ENCODE peak calls at places on chromosomes 16 and 17, in nine cellular contexts. H is WERI-Rb-1; V is fibroblast of lung; O is colonic mucosa; G is PC-9; U is cardiac muscle cell; E is ascending aorta; Q is AG04449; R is CD8-positive, alpha-beta T cell. I is an unnamed sample.

GRCh38 chr17:40520991-40521453 is 19.6 kb upstream of the TNS4 start:
- DNase-seq in H (no peak), V (no peak), O (no peak), G (no peak), U (no peak), E (no peak), Q (no peak), R (no peak), I (no peak)

GRCh38 chr16:21277927-21278706 is at the start of gene CRYM:
- DNase-seq in H (peak), V (peak), O (peak), G (peak), U (peak), E (no peak), Q (no peak), R (no peak), I (peak)

GRCh38 chr17:48037036-48037881 is at the start of gene COPZ2:
- DNase-seq in H (no peak), V (peak), O (peak), G (no peak), U (peak), E (peak), Q (no peak), R (peak), I (peak)

GRCh38 chr17:81865733-81866439 is 5.3 kb downstream of the ARHGDIA start:
- DNase-seq in H (no peak), V (no peak), O (peak), G (peak), U (no peak), E (no peak), Q (no peak), R (no peak), I (peak)

GRCh38 chr16:75238853-75239371 is 12.5 kb downstream of the BCAR1 start:
- DNase-seq in H (no peak), V (peak), O (no peak), G (no peak), U (no peak), E (peak), Q (no peak), R (no peak), I (no peak)

GRCh38 chr17:49266233-49266632 is 35.6 kb upstream of the PHOSPHO1 start:
- DNase-seq in H (no peak), V (no peak), O (no peak), G (no peak), U (no peak), E (no peak), Q (no peak), R (no peak), I (peak)

GRCh38 chr16:2838928-2839327 is 8.8 kb downstream of the ZG16B start:
- DNase-seq in H (peak), V (peak), O (peak), G (no peak), U (peak), E (no peak), Q (peak), R (peak), I (peak)

GRCh38 chr17:27980035-27980434 is 62.4 kb upstream of the NLK start:
- DNase-seq in H (no peak), V (no peak), O (no peak), G (peak), U (no peak), E (no peak), Q (no peak), R (no peak), I (peak)

GRCh38 chr16:9256196-9256595 is 164.8 kb downstream of the HAPSTR1 start:
- DNase-seq in H (peak), V (no peak), O (peak), G (peak), U (peak), E (no peak), Q (no peak), R (no peak), I (no peak)

GRCh38 chr16:81661082-81661481 is 118.0 kb upstream of the PLCG2 start:
- DNase-seq in H (no peak), V (no peak), O (no peak), G (no peak), U (no peak), E (no peak), Q (no peak), R (no peak), I (peak)

GRCh38 chr16:81973737-81974136 is 37.5 kb downstream of the SDR42E1 start:
- DNase-seq in H (no peak), V (no peak), O (no peak), G (no peak), U (no peak), E (no peak), Q (no peak), R (no peak), I (no peak)

GRCh38 chr17:9424071-9424640 is 151.5 kb downstream of the STX8 start:
- DNase-seq in H (no peak), V (no peak), O (no peak), G (no peak), U (no peak), E (no peak), Q (no peak), R (no peak), I (no peak)

GRCh38 chr17:38395090-38395489 is 33.2 kb upstream of the ARHGAP23 start:
- DNase-seq in H (no peak), V (no peak), O (no peak), G (no peak), U (no peak), E (no peak), Q (no peak), R (no peak), I (no peak)

GRCh38 chr16:23365602-23366240 is 63.6 kb downstream of the SCNN1B start:
- DNase-seq in H (no peak), V (no peak), O (no peak), G (peak), U (no peak), E (no peak), Q (no peak), R (no peak), I (no peak)

GRCh38 chr16:35255186-35255803 is 1795.9 kb downstream of the TP53TG3F start:
- DNase-seq in H (no peak), V (no peak), O (no peak), G (no peak), U (no peak), E (no peak), Q (no peak), R (no peak), I (no peak)

GRCh38 chr16:11472851-11473250 is 113.9 kb downstream of the LITAF start:
- DNase-seq in H (no peak), V (no peak), O (no peak), G (no peak), U (no peak), E (no peak), Q (no peak), R (no peak), I (no peak)

GRCh38 chr16:10949424-10949970 is 5.1 kb downstream of the CLEC16A start:
- DNase-seq in H (no peak), V (no peak), O (no peak), G (peak), U (no peak), E (no peak), Q (no peak), R (peak), I (peak)

GRCh38 chr16:88665148-88665547 is 2.3 kb upstream of the MVD start:
- DNase-seq in H (no peak), V (no peak), O (no peak), G (no peak), U (no peak), E (no peak), Q (no peak), R (no peak), I (no peak)

GRCh38 chr17:2062571-2063183 is 7.8 kb downstream of the HIC1 start:
- DNase-seq in H (no peak), V (peak), O (no peak), G (no peak), U (peak), E (no peak), Q (no peak), R (no peak), I (no peak)

GRCh38 chr16:3454093-3454492 is 10.6 kb downstream of the NAA60 start:
- DNase-seq in H (no peak), V (no peak), O (no peak), G (no peak), U (no peak), E (no peak), Q (no peak), R (no peak), I (peak)

GRCh38 chr16:24537474-24538337 is 1.7 kb upstream of the RBBP6 start:
- DNase-seq in H (no peak), V (no peak), O (no peak), G (no peak), U (no peak), E (no peak), Q (no peak), R (no peak), I (no peak)

GRCh38 chr16:81513204-81514040 is 68.8 kb downstream of the CMIP start:
- DNase-seq in H (no peak), V (peak), O (peak), G (peak), U (peak), E (no peak), Q (no peak), R (no peak), I (no peak)

GRCh38 chr17:336110-337021 is 16.2 kb downstream of the RPH3AL start:
- DNase-seq in H (peak), V (no peak), O (peak), G (no peak), U (peak), E (no peak), Q (no peak), R (peak), I (no peak)

GRCh38 chr16:10552998-10553491 is 27.4 kb downstream of the EMP2 start:
- DNase-seq in H (no peak), V (no peak), O (peak), G (peak), U (peak), E (peak), Q (no peak), R (peak), I (no peak)

GRCh38 chr17:47999612-48000011 is 28.7 kb downstream of the CDK5RAP3 start:
- DNase-seq in H (peak), V (no peak), O (no peak), G (no peak), U (no peak), E (no peak), Q (no peak), R (no peak), I (peak)

GRCh38 chr16:57081744-57082143 is 10.6 kb upstream of the CPNE2 start:
- DNase-seq in H (no peak), V (no peak), O (no peak), G (no peak), U (no peak), E (no peak), Q (no peak), R (no peak), I (no peak)

GRCh38 chr17:77375526-77375916 is 234.8 kb downstream of the SEC14L1 start:
- DNase-seq in H (no peak), V (no peak), O (no peak), G (no peak), U (no peak), E (no peak), Q (no peak), R (no peak), I (no peak)

GRCh38 chr16:11174141-11174540 is 81.9 kb downstream of the SOCS1 start:
- DNase-seq in H (no peak), V (no peak), O (no peak), G (no peak), U (no peak), E (no peak), Q (no peak), R (no peak), I (no peak)

GRCh38 chr17:63537001-63537400 is 13.3 kb upstream of the DCAF7 start:
- DNase-seq in H (peak), V (no peak), O (no peak), G (no peak), U (no peak), E (no peak), Q (no peak), R (no peak), I (peak)

GRCh38 chr16:79601092-79601977 is 798 bp upstream of the MAF start:
- DNase-seq in H (no peak), V (peak), O (peak), G (no peak), U (peak), E (no peak), Q (no peak), R (peak), I (peak)

GRCh38 chr17:43774304-43775250 is 4.2 kb downstream of the DUSP3 start:
- DNase-seq in H (no peak), V (no peak), O (no peak), G (no peak), U (no peak), E (no peak), Q (no peak), R (no peak), I (no peak)

GRCh38 chr17:50531428-50532025 is 1.0 kb upstream of the EPN3 start:
- DNase-seq in H (no peak), V (no peak), O (no peak), G (no peak), U (no peak), E (no peak), Q (no peak), R (no peak), I (no peak)

GRCh38 chr17:9484789-9485188 is 90.8 kb downstream of the STX8 start:
- DNase-seq in H (no peak), V (peak), O (no peak), G (no peak), U (no peak), E (no peak), Q (peak), R (no peak), I (peak)

GRCh38 chr17:81687770-81688541 is 4.1 kb downstream of the HGS start:
- DNase-seq in H (no peak), V (no peak), O (no peak), G (no peak), U (no peak), E (no peak), Q (no peak), R (peak), I (no peak)

GRCh38 chr16:84014570-84015327 is 27.8 kb downstream of the SLC38A8 start:
- DNase-seq in H (no peak), V (no peak), O (peak), G (no peak), U (no peak), E (no peak), Q (no peak), R (no peak), I (no peak)

GRCh38 chr16:67561824-67562525 is 351 bp upstream of the CTCF start:
- DNase-seq in H (peak), V (peak), O (peak), G (peak), U (peak), E (peak), Q (no peak), R (peak), I (peak)

DNA sequence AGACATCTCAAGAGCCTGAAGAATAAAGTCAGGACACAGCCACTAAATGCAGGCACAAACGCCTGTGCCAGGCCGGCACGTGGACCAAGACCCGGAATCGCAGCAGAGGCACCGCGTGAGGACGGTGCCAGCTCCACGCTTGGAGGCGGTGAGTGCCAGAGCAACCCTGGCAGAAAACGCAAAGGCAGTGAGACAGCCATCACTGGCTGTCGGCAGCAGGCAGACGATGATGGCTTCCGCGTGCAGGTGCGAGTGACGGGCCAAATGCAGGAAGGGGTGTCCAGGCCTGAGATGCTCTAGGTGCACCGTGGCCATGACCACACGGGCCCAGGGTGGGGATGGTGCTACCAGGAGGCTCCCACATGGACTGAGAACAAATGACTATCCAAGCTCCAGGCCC is 78.8 kb downstream of the LMF1 start:
- DNase-seq in H (no peak), V (no peak), O (no peak), G (no peak), U (no peak), E (no peak), Q (no peak), R (no peak), I (no peak)
- H3K4me3 ChIP-seq in H (no peak), V (no peak), O (no peak), G (no peak), U (no peak), E (no peak), Q (no peak), R (no peak), I (no peak)

GRCh38 chr17:57247261-57247660 is 9.1 kb upstream of the MSI2 start:
- DNase-seq in H (no peak), V (no peak), O (no peak), G (no peak), U (no peak), E (no peak), Q (no peak), R (no peak), I (no peak)
- TF ChIP-seq CTCF in H (no peak), V (no peak), O (no peak), G (no peak), U (no peak), E (no peak), Q (no peak), R (no peak), I (no peak)

DNA sequence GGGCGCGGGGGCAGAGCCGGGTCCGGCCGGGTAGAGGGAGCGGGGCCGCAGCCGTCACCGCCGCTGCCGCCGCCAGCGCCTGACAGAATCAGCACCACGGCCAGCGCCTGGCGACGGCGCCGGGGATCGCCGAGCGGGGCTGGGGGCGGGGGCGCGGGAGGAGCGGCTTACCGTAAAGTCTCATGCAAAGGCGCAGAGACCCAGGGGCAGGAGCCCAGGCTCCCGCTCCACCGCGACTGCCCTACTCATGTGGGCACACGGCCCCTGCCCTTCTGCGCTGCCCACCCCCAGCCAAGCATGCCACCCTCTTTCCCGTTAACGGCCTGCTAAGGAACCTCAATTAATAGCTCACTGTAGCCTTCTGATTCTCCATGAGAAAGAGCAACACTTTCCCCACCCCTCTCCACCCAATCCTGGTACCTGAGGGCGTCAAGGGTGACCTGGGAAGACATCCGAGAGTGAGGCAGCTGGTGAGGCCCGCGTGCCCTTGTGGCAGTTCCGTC is at the start of gene SEZ6:
- DNase-seq in H (peak), V (peak), O (peak), G (peak), U (peak), E (no peak), Q (no peak), R (peak), I (peak)
- H3K4me3 ChIP-seq in H (peak), V (no peak), O (no peak), G (no peak), U (peak), E (no peak), Q (no peak), R (no peak), I (no peak)

GRCh38 chr16:30446203-30446595 is 525 bp upstream of the SEPHS2 start:
- DNase-seq in H (no peak), V (no peak), O (no peak), G (no peak), U (no peak), E (no peak), Q (no peak), R (no peak), I (no peak)

GRCh38 chr16:30444231-30445148 is 1.2 kb downstream of the SEPHS2 start:
- DNase-seq in H (no peak), V (no peak), O (no peak), G (no peak), U (no peak), E (no peak), Q (no peak), R (no peak), I (no peak)

GRCh38 chr16:30445149-30445407 is 596 bp downstream of the SEPHS2 start:
- DNase-seq in H (no peak), V (no peak), O (no peak), G (no peak), U (no peak), E (no peak), Q (no peak), R (no peak), I (no peak)

GRCh38 chr16:30447512-30448226 is 2.0 kb upstream of the SEPHS2 start:
- DNase-seq in H (no peak), V (no peak), O (peak), G (no peak), U (no peak), E (no peak), Q (no peak), R (no peak), I (no peak)

DNA sequence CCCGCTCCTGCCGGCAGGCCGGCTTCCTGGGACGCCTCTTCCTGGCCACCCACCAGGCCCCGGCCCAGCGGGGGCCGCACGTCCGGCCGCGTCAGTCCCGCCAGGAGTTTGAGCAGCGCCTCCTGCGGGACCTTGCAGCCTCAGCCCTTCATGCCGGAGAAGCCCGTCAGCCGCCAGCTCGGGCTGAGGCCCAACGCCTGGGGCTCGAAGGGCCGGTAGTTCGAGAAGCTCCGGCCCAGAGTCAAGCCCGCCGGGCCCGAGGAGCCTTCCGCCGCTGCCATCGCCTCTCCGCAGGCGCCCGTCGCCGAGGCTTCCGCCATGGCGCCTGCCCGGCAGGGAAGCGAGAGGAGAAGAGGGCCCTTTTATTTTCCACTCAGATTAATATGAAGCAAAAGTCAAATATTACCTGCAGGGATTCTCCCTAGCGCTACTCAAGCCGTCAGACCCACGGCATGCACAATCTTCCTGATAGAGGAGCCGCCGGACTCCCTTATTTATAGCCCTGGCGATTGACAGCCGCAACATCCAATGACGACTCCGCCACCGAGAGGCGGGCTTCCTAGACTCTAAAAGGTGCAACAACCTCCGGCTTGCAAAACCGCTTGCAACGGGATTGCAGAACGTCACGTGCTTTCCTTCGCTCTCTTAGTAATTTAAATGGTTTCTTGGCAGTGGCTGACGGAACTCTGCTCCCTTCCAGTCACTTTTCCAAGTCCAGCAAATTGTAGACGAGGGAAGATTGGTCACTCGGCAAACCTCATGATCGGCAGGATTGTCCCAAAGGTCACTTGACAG is at the start of gene SEPHS2:
- DNase-seq in H (peak), V (peak), O (peak), G (peak), U (peak), E (peak), Q (peak), R (peak), I (peak)
- TF ChIP-seq CTCF in H (peak), V (peak), O (peak), G (peak), U (peak), E (peak), Q (peak), R (peak), I (peak)

DNA sequence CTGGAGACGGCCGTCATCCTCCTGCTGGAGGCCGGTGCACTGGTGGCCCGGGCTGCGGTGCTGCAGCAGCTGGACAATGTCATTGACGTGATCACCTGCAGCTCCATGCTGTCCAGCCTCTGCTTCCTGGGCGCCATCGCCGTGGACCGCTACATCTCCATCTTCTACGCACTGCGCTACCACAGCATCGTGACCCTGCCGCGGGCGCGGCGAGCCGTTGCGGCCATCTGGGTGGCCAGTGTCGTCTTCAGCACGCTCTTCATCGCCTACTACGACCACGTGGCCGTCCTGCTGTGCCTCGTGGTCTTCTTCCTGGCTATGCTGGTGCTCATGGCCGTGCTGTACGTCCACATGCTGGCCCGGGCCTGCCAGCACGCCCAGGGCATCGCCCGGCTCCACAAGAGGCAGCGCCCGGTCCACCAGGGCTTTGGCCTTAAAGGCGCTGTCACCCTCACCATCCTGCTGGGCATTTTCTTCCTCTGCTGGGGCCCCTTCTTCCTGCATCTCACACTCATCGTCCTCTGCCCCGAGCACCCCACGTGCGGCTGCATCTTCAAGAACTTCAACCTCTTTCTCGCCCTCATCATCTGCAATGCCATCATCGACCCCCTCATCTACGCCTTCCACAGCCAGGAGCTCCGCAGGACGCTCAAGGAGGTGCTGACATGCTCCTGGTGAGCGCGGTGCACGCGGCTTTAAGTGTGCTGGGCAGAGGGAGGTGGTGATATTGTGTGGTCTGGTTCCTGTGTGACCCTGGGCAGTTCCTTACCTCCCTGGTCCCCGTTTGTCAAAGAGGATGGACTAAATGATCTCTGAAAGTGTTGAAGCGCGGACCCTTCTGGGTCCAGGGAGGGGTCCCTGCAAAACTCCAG is 1.1 kb downstream of the MC1R start:
- DNase-seq in H (no peak), V (no peak), O (no peak), G (no peak), U (no peak), E (no peak), Q (no peak), R (no peak), I (no peak)
- H3K4me3 ChIP-seq in H (no peak), V (no peak), O (no peak), G (no peak), U (no peak), E (no peak), Q (no peak), R (no peak), I (no peak)

I was measured in epithelial cell of esophagus.